ENCODE peak calls at places on chromosomes 5 and 9, in nine cellular contexts. H is thoracic aorta, Z is NCI-H774, W is OCI-LY7, X is fibroblast of pulmonary artery, D is HTR-8/SVneo, S is NCI-H1092 treated with DMSO at 0.1 percent for 48 hours, F is H4, L is NCI-H1694 treated with DMSO at 0.1 percent for 48 hours. Q is an unnamed sample.

GRCh38 chr9:130053109-130053503 is 600 bp upstream of the GPR107 start:
- DNase-seq in W (no peak), F (no peak), L (no peak), H (no peak), S (no peak), Z (no peak), X (no peak), D (no peak), Q (no peak)

GRCh38 chr5:87756951-87757350 is 344.2 kb upstream of the CCNH start:
- DNase-seq in H (no peak), Z (no peak), S (no peak), W (no peak), X (no peak), L (no peak), F (no peak), D (no peak), Q (no peak)

GRCh38 chr9:113395000-113395861 is 5.9 kb downstream of the ALAD start:
- DNase-seq in S (no peak), F (no peak), W (no peak), L (no peak), Z (no peak), X (no peak), H (no peak), D (no peak), Q (no peak)

GRCh38 chr5:144598451-144599068 is 427.9 kb downstream of the KCTD16 start:
- DNase-seq in W (no peak), S (peak; percentile 64), F (no peak), Z (peak; percentile 42), H (no peak), X (no peak), D (no peak), L (no peak), Q (no peak)

GRCh38 chr9:15915711-15916110 is 362.9 kb downstream of the CCDC171 start:
- DNase-seq in L (no peak), F (no peak), W (no peak), H (no peak), Z (no peak), D (no peak), X (peak; percentile 8), S (no peak), Q (no peak)

GRCh38 chr9:16515207-16515606 is 355.3 kb downstream of the BNC2 start:
- DNase-seq in L (no peak), X (no peak), Z (no peak), S (no peak), F (no peak), H (no peak), D (no peak), W (no peak), Q (no peak)

GRCh38 chr5:160197341-160198147 is 31.8 kb upstream of the FABP6 start:
- DNase-seq in X (peak; percentile 87), Z (no peak), D (no peak), H (no peak), L (no peak), F (no peak), W (no peak), S (no peak), Q (no peak)

GRCh38 chr9:76576344-76576743 is 117.4 kb downstream of the GCNT1 start:
- DNase-seq in X (peak; percentile 76), W (peak; percentile 80), L (no peak), H (no peak), F (peak; percentile 89), S (no peak), D (peak; percentile 19), Z (no peak), Q (no peak)

GRCh38 chr5:17113174-17113941 is 104.1 kb upstream of the BASP1 start:
- DNase-seq in X (peak; percentile 35), W (no peak), Z (no peak), S (no peak), F (peak; percentile 43), L (no peak), H (no peak), D (no peak), Q (no peak)

GRCh38 chr5:159824188-159825153 is 91.8 kb upstream of the ADRA1B start:
- DNase-seq in H (no peak), S (no peak), F (no peak), W (no peak), X (no peak), D (no peak), L (no peak), Z (no peak), Q (no peak)

GRCh38 chr5:61784337-61784736 is 452.3 kb downstream of the ZSWIM6 start:
- DNase-seq in W (no peak), F (no peak), Z (no peak), S (no peak), H (no peak), X (peak; percentile 4), D (no peak), L (peak; percentile 61), Q (no peak)

GRCh38 chr9:113963914-113964739 is 88.0 kb downstream of the ZNF618 start:
- DNase-seq in S (no peak), W (no peak), X (no peak), Z (no peak), D (peak; percentile 10), H (no peak), F (no peak), L (no peak), Q (no peak)

GRCh38 chr9:16727452-16728127 is 142.9 kb downstream of the BNC2 start:
- DNase-seq in F (no peak), L (no peak), D (no peak), S (peak; percentile 86), Z (no peak), H (no peak), X (peak; percentile 49), W (no peak), Q (peak; percentile 9)

GRCh38 chr9:121369595-121370265 is at the start of gene STOM:
- DNase-seq in Z (peak; percentile 24), L (no peak), S (peak; percentile 24), F (peak; percentile 74), D (peak; percentile 25), W (no peak), X (peak; percentile 92), H (peak; percentile 56), Q (peak; percentile 42)